ENCODE peak calls at places on chromosomes 13 and 19, in seven cellular contexts. I is GM23338, P is left lung, A is endodermal cell, G is cardiac muscle cell, S is HL-60, J is HFF-Myc. X is an unnamed sample.

GRCh38 chr19:14031719-14032480 is at the start of gene IL27RA:
- DNase-seq in P (peak), S (peak), A (peak), G (peak), J (no peak), I (peak), X (no peak)

GRCh38 chr19:41587101-41587837 is 11.3 kb downstream of the CEACAM21 start:
- DNase-seq in I (no peak), A (no peak), P (no peak), G (no peak), J (no peak), S (no peak), X (no peak)

GRCh38 chr19:34963531-34964406 is at the start of gene ZNF792:
- DNase-seq in S (no peak), A (peak), G (peak), J (no peak), P (peak), I (peak), X (peak)

GRCh38 chr13:49641810-49642291 is 13.5 kb downstream of the ARL11 start:
- DNase-seq in P (peak), I (no peak), J (peak), S (peak), G (no peak), A (no peak), X (no peak)

GRCh38 chr19:11554160-11554559 is 4.9 kb downstream of the ELOF1 start:
- DNase-seq in I (no peak), A (no peak), G (no peak), S (no peak), P (no peak), J (no peak), X (no peak)

GRCh38 chr19:33432408-33433170 is 59.1 kb downstream of the CEBPG start:
- DNase-seq in G (no peak), P (peak), S (no peak), A (no peak), I (no peak), J (no peak), X (no peak)

GRCh38 chr19:33296473-33297060 is 5.8 kb downstream of the CEBPA start:
- DNase-seq in G (no peak), I (no peak), S (no peak), A (peak), P (no peak), J (no peak), X (no peak)

GRCh38 chr13:26771796-26772195 is 11.2 kb upstream of the GPR12 start:
- DNase-seq in P (no peak), S (no peak), G (no peak), J (no peak), A (no peak), I (no peak), X (no peak)

GRCh38 chr19:32168606-32169005 is 176.8 kb upstream of the ZNF507 start:
- DNase-seq in I (no peak), G (no peak), A (no peak), J (no peak), S (no peak), P (no peak), X (peak)

GRCh38 chr19:18072335-18072734 is 14.4 kb downstream of the IL12RB1 start:
- DNase-seq in G (no peak), A (no peak), S (no peak), J (no peak), P (no peak), I (no peak), X (no peak)

GRCh38 chr19:6509118-6509971 is 7.2 kb upstream of the TUBB4A start:
- DNase-seq in P (no peak), J (no peak), S (no peak), I (no peak), G (no peak), A (no peak), X (no peak)

GRCh38 chr19:1824252-1824622 is 12.2 kb upstream of the ATP8B3 start:
- DNase-seq in G (no peak), S (no peak), J (no peak), P (no peak), I (no peak), A (no peak), X (no peak)

GRCh38 chr19:277131-277530 is 14.1 kb downstream of the PLPP2 start:
- DNase-seq in G (no peak), I (no peak), S (no peak), J (no peak), P (no peak), A (no peak), X (peak)

GRCh38 chr13:72109863-72110262 is 242.9 kb upstream of the DACH1 start:
- DNase-seq in J (no peak), P (no peak), G (no peak), S (no peak), I (no peak), A (no peak), X (no peak)

GRCh38 chr19:51460164-51460992 is 2.1 kb upstream of the SIGLEC8 start:
- DNase-seq in I (peak), A (peak), P (no peak), J (no peak), S (no peak), G (no peak), X (peak)

GRCh38 chr13:100541882-100542545 is 46.6 kb downstream of the GGACT start:
- DNase-seq in I (no peak), A (no peak), P (no peak), G (no peak), J (no peak), S (no peak), X (no peak)

GRCh38 chr19:46783670-46784069 is 4.7 kb downstream of the SLC1A5 start:
- DNase-seq in P (no peak), A (no peak), J (no peak), I (no peak), G (no peak), S (no peak), X (no peak)

GRCh38 chr19:42280761-42281174 is 11.7 kb downstream of the CIC start:
- DNase-seq in I (no peak), A (no peak), P (no peak), S (no peak), J (no peak), G (peak), X (peak)

GRCh38 chr13:74132152-74132767 is 1.9 kb downstream of the KLF12 start:
- DNase-seq in G (no peak), I (peak), A (no peak), P (no peak), J (no peak), S (no peak), X (no peak)

GRCh38 chr19:11446652-11447301 is 11.3 kb downstream of the PRKCSH start:
- DNase-seq in S (no peak), I (peak), P (peak), A (peak), G (peak), J (no peak), X (no peak)

GRCh38 chr13:113187263-113187669 is 21.2 kb downstream of the PCID2 start:
- DNase-seq in S (peak), I (no peak), G (no peak), A (peak), J (peak), P (peak), X (no peak)

GRCh38 chr13:85693889-85694511 is 105.2 kb downstream of the SLITRK6 start:
- DNase-seq in I (peak), S (peak), P (no peak), G (no peak), J (peak), A (peak), X (no peak)

GRCh38 chr19:1825909-1826556 is 14.0 kb upstream of the ATP8B3 start:
- DNase-seq in I (peak), P (peak), A (peak), G (peak), S (no peak), J (no peak), X (peak)

GRCh38 chr19:1651548-1652394 is 644 bp downstream of the TCF3 start:
- DNase-seq in S (peak), P (peak), I (peak), G (peak), A (no peak), J (no peak), X (peak)

GRCh38 chr13:41956272-41956671 is 4.6 kb downstream of the VWA8 start:
- DNase-seq in J (no peak), A (no peak), I (no peak), G (no peak), P (no peak), S (no peak), X (no peak)

GRCh38 chr19:28960986-28961705 is 251.8 kb downstream of the UQCRFS1 start:
- DNase-seq in G (no peak), S (no peak), J (no peak), I (no peak), A (peak), P (no peak), X (no peak)

GRCh38 chr13:98599502-98600328 is 22.8 kb upstream of the STK24 start:
- DNase-seq in G (peak), S (no peak), P (no peak), J (no peak), A (peak), I (peak), X (no peak)

GRCh38 chr19:10503002-10503789 is at the start of gene KEAP1:
- DNase-seq in I (peak), J (no peak), G (no peak), A (peak), S (peak), P (peak), X (peak)

GRCh38 chr13:48818495-48818961 is 157.2 kb upstream of the FNDC3A start:
- DNase-seq in A (no peak), G (no peak), J (peak), I (peak), S (no peak), P (no peak), X (no peak)

GRCh38 chr13:44695520-44695919 is 119.4 kb upstream of the TSC22D1 start:
- DNase-seq in G (no peak), J (no peak), A (no peak), I (no peak), S (no peak), P (no peak), X (no peak)

GRCh38 chr13:27132538-27132937 is 39.1 kb downstream of the USP12 start:
- DNase-seq in S (no peak), J (no peak), G (no peak), I (no peak), A (no peak), P (no peak), X (no peak)

GRCh38 chr13:41842029-41842428 is 118.9 kb downstream of the VWA8 start:
- DNase-seq in S (no peak), P (no peak), G (peak), J (no peak), A (no peak), I (no peak), X (no peak)

GRCh38 chr13:93227280-93227905 is 786 bp downstream of the GPC6 start:
- DNase-seq in I (peak), J (no peak), S (no peak), G (peak), P (peak), A (peak), X (peak)

GRCh38 chr19:13208131-13208963 is 58.1 kb downstream of the IER2 start:
- DNase-seq in G (no peak), I (no peak), J (peak), S (peak), A (peak), P (peak), X (no peak)

GRCh38 chr19:768424-768823 is 17.5 kb downstream of the MISP start:
- DNase-seq in J (no peak), I (no peak), S (no peak), A (no peak), P (no peak), G (peak), X (no peak)

GRCh38 chr13:79485014-79485441 is 4.1 kb downstream of the NDFIP2 start:
- DNase-seq in J (peak), S (no peak), I (no peak), A (no peak), P (no peak), G (no peak), X (no peak)

GRCh38 chr19:18762125-18763023 is 28.7 kb downstream of the COMP start:
- DNase-seq in A (no peak), P (peak), I (peak), S (no peak), J (no peak), G (peak), X (no peak)

GRCh38 chr13:40682449-40683240 is 16.2 kb upstream of the FOXO1 start:
- DNase-seq in J (no peak), G (peak), I (peak), S (no peak), P (no peak), A (peak), X (no peak)
- TF ChIP-seq CTCF in J (no peak), G (peak), I (peak), S (peak), P (peak), A (peak), X (peak)

DNA sequence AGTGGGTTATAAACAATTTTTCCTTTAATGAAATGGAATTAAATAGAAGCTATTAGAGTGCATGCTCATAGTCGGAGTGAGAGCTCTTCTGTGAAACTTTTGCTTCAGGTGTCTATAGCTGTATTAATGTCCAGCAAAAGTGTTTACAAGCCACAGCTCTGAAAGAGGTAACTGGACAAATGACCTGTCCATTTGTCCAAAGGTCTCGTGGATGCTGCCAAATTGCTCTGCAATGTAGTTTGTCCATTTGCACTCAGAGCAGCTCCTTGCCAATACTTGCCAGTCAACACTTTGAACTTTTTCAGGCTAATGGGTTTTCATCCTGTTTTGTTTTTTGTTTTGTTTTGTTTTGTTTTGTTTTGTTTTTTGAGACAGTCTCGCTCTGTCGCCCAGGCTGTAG is 3.1 kb upstream of the CBLC start:
- DNase-seq in G (no peak), A (no peak), P (no peak), I (no peak), S (no peak), J (no peak), X (no peak)
- TF ChIP-seq CTCF in G (no peak), A (no peak), P (no peak), I (no peak), S (no peak), J (no peak), X (no peak)

DNA sequence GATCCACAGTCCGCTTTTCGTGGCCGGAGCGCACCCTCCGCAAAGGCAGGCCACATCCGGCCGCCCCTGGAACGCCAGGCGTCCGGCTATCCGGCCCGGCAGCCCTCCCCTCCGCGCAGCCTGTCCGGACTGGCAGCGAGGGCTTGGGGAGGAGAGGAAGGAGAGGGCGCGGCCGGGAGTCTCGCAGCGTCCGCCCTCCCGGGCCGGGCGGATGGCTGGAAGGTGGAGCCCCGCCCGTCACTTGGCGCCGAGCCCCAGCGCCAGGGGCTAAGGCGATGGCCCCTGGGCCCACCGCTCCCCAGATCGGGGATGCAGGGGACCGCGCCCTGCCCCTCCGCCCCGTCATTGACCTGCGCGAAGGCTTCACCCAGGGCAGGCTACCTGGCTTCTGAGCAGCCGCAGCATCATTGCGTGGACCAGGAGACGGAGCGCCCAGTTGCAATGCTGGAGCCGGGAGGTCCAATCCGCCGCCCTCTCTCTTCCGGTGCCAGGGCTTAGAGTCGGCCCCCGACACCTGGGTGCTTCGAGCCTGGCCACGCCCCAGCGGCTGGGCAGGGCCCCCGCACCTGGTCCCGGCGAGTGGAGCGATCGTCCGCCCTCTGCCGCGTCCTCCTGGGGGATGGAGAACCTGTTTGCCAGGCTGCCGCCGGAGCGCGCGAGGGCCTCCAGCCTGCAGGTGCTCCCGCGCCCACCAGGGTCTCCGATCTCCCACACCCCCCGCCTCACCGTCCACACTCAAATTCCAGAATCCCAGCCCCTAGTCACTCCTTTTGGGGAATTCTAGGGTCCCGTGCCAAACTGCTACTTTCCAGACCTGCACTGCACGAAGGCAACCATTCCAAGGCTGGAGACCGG is at the start of gene FUT1:
- DNase-seq in J (no peak), P (peak), I (peak), G (peak), S (no peak), A (peak), X (peak)
- TF ChIP-seq CTCF in J (no peak), P (no peak), I (peak), G (no peak), S (no peak), A (peak), X (peak)

DNA sequence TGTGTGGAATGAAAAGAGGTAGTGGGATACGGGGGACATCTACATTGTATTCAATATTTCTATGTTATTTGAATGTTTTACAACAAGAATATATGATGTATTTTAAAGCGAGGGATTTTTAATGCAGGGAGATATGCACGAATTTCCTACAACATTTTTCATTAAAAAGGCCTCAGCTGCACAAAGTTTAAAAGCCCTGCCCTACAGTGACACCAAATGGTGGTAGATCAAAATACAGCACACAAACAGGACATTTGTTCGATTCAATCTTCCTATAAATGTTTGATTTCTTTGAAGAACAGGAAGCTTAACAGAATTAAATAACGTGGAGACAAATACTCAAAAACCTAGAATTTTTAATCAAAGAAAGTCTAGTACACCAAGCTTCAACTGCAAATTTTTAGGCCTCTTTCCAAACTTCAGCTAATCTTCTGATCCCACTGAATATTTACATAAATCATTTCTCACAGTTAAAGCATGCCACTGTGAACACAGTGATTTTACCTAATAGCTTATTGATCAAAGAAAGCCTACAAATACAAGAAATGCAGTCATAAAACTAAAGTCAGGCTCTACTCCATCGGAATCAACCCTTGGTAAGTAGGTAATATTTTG is 257.2 kb downstream of the DIAPH3 start:
- DNase-seq in P (no peak), A (no peak), I (peak), J (peak), S (no peak), G (peak), X (no peak)
- TF ChIP-seq CTCF in P (no peak), A (peak), I (peak), J (peak), S (no peak), G (peak), X (peak)

GRCh38 chr13:24168980-24169379 is 8.5 kb downstream of the SPATA13 start:
- DNase-seq in J (no peak), I (no peak), G (no peak), S (no peak), P (no peak), A (peak), X (no peak)
- TF ChIP-seq CTCF in J (no peak), I (no peak), G (no peak), S (no peak), P (no peak), A (no peak), X (no peak)

GRCh38 chr19:30731596-30731995 is 359.4 kb downstream of the ZNF536 start:
- DNase-seq in S (no peak), A (no peak), P (no peak), G (no peak), J (no peak), I (no peak), X (no peak)

GRCh38 chr19:30739394-30739793 is 367.2 kb downstream of the ZNF536 start:
- DNase-seq in A (no peak), G (no peak), P (no peak), J (no peak), S (no peak), I (no peak), X (no peak)

GRCh38 chr19:30738047-30738446 is 365.9 kb downstream of the ZNF536 start:
- DNase-seq in G (no peak), I (no peak), P (no peak), S (no peak), A (no peak), J (no peak), X (no peak)

GRCh38 chr19:30733826-30734550 is 361.8 kb downstream of the ZNF536 start:
- DNase-seq in J (no peak), A (no peak), S (no peak), P (no peak), G (peak), I (peak), X (no peak)
- TF ChIP-seq CTCF in J (no peak), A (peak), S (no peak), P (no peak), G (no peak), I (peak), X (peak)

GRCh38 chr19:20051841-20052768 is 12.8 kb upstream of the ZNF682 start:
- DNase-seq in P (peak), S (peak), J (peak), A (peak), G (peak), I (peak), X (peak)
- TF ChIP-seq CTCF in P (no peak), S (no peak), J (no peak), A (peak), G (no peak), I (no peak), X (peak)

GRCh38 chr13:29397265-29397664 is 198.2 kb downstream of the SLC7A1 start:
- DNase-seq in S (no peak), A (no peak), I (peak), P (no peak), J (no peak), G (no peak), X (no peak)
- TF ChIP-seq CTCF in S (no peak), A (peak), I (peak), P (no peak), J (peak), G (no peak), X (no peak)

GRCh38 chr19:5503598-5503997 is 48.4 kb downstream of the ZNRF4 start:
- DNase-seq in I (no peak), A (peak), P (no peak), J (no peak), S (no peak), G (no peak), X (no peak)
- TF ChIP-seq CTCF in I (peak), A (no peak), P (no peak), J (peak), S (no peak), G (no peak), X (peak)

DNA sequence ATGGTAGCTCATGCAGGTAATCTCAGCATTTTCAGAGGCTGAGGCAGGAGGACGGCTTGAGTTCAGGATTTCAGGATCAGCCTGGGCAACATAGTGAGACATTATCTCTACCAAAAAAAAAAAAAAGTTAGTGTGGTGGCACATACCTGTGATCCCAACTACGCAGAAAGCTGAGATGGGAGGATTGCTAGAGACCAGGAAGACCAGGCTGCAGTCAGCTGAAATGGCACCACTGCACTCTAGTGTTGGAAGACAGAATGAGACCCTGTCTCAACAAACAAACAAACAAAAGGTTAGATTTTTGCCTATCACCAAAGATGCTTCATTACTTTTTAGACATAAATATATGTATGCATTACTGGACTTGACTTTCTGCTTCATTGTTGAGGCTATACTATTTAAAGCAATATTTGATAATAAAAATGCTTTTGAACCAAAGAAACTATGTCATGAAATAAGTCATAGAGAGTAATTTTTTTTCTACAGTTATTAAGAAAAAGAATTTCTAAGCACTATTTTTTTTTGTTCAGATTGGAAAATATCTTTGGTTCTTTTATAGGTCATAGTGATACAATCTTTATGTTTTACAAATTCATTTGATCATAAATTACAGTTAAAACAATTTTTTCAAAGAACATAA is 1180.1 kb upstream of the ATXN8OS start:
- DNase-seq in S (no peak), I (peak), P (no peak), J (no peak), G (peak), A (peak), X (no peak)
- TF ChIP-seq CTCF in S (no peak), I (peak), P (no peak), J (no peak), G (no peak), A (peak), X (peak)